ENCODE peak calls at places on chromosome 12, in six cellular contexts. One of them, this sample, is unnamed.

GRCh38 chr12:103848917-103849491 is 8.0 kb upstream of the NT5DC3 start:
- DNase-seq in testis: peak
- DNase-seq in dorsolateral prefrontal cortex: no peak
- DNase-seq in body of pancreas: no peak
- DNase-seq in breast epithelium: no peak
- DNase-seq in foreskin fibroblast: peak
- DNase-seq in this sample: no peak

GRCh38 chr12:14332482-14332881 is 33.0 kb upstream of the ATF7IP start:
- DNase-seq in testis: no peak
- DNase-seq in dorsolateral prefrontal cortex: no peak
- DNase-seq in body of pancreas: no peak
- DNase-seq in breast epithelium: no peak
- DNase-seq in foreskin fibroblast: no peak
- DNase-seq in this sample: no peak

GRCh38 chr12:58487280-58488141 is 432.8 kb downstream of the LRIG3 start:
- DNase-seq in testis: no peak
- DNase-seq in dorsolateral prefrontal cortex: no peak
- DNase-seq in body of pancreas: no peak
- DNase-seq in breast epithelium: no peak
- DNase-seq in foreskin fibroblast: peak
- DNase-seq in this sample: peak

GRCh38 chr12:92226036-92226661 is 80.5 kb upstream of the BTG1 start:
- DNase-seq in testis: no peak
- DNase-seq in dorsolateral prefrontal cortex: no peak
- DNase-seq in body of pancreas: no peak
- DNase-seq in breast epithelium: no peak
- DNase-seq in foreskin fibroblast: peak
- DNase-seq in this sample: peak

GRCh38 chr12:6867407-6868210 is at the start of gene TPI1:
- DNase-seq in testis: peak
- DNase-seq in dorsolateral prefrontal cortex: peak
- DNase-seq in body of pancreas: peak
- DNase-seq in breast epithelium: peak
- DNase-seq in foreskin fibroblast: peak
- DNase-seq in this sample: peak

GRCh38 chr12:25775968-25776367 is 182.5 kb upstream of the RASSF8 start:
- DNase-seq in testis: no peak
- DNase-seq in dorsolateral prefrontal cortex: no peak
- DNase-seq in body of pancreas: no peak
- DNase-seq in breast epithelium: no peak
- DNase-seq in foreskin fibroblast: peak
- DNase-seq in this sample: peak

GRCh38 chr12:4221157-4221556 is 52.4 kb upstream of the CCND2 start:
- DNase-seq in testis: no peak
- DNase-seq in dorsolateral prefrontal cortex: no peak
- DNase-seq in body of pancreas: no peak
- DNase-seq in breast epithelium: no peak
- DNase-seq in foreskin fibroblast: peak
- DNase-seq in this sample: peak

GRCh38 chr12:119620490-119620889 is 26.9 kb downstream of the TMEM233 start:
- DNase-seq in testis: no peak
- DNase-seq in dorsolateral prefrontal cortex: no peak
- DNase-seq in body of pancreas: no peak
- DNase-seq in breast epithelium: no peak
- DNase-seq in foreskin fibroblast: no peak
- DNase-seq in this sample: no peak

DNA sequence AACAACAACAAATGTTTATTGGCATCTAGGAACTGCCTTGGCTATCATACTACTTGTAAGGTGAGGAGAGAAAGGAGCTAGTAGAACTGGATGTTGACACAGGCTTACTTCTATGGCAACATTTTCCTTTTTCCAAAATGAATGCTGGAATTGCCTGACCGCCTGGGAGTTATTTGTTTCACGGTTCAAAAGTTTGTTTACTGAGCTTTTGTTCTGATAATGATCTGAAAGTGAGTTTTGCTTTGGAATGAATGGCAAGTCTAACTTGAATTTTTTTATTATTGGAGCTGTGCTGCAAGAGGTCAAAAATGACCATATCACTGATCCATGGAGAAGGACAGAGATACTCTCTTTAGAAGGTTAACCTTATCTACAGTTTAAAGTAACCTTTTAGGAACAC is 183.5 kb upstream of the CAND1 start:
- DNase-seq in testis: no peak
- DNase-seq in dorsolateral prefrontal cortex: no peak
- DNase-seq in body of pancreas: no peak
- DNase-seq in breast epithelium: no peak
- DNase-seq in foreskin fibroblast: no peak
- DNase-seq in this sample: no peak
- H3K4me3 ChIP-seq in testis: no peak
- H3K4me3 ChIP-seq in dorsolateral prefrontal cortex: no peak
- H3K4me3 ChIP-seq in body of pancreas: no peak
- H3K4me3 ChIP-seq in breast epithelium: no peak
- H3K4me3 ChIP-seq in foreskin fibroblast: no peak
- H3K4me3 ChIP-seq in this sample: no peak

DNA sequence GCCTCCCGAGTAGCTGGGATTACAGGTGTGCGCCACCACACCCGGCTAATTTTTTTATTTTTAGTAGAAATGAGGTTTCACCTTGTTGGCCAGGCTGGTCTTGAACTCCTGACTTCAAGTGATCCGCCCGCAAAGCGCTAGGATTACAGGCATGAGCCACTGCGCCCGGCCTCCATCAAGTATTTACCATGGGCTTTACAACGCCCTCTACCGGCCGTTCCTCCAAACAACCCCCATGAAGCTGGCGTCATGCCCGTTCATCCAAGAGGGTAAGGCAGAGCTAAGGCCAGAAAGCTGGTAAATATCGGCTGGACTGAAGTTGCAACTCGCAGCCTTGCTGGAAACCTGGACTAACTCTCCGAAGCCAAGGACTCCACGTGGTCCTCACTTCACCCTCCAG is 41.6 kb downstream of the RNF34 start:
- DNase-seq in testis: peak
- DNase-seq in dorsolateral prefrontal cortex: no peak
- DNase-seq in body of pancreas: peak
- DNase-seq in breast epithelium: no peak
- DNase-seq in foreskin fibroblast: no peak
- DNase-seq in this sample: no peak
- TF ChIP-seq CTCF in testis: no peak
- TF ChIP-seq CTCF in dorsolateral prefrontal cortex: peak
- TF ChIP-seq CTCF in body of pancreas: no peak
- TF ChIP-seq CTCF in breast epithelium: no peak
- TF ChIP-seq CTCF in foreskin fibroblast: no peak
- TF ChIP-seq CTCF in this sample: peak

GRCh38 chr12:8890313-8891084 is 23.8 kb upstream of the PHC1 start:
- DNase-seq in testis: peak
- DNase-seq in dorsolateral prefrontal cortex: no peak
- DNase-seq in body of pancreas: peak
- DNase-seq in breast epithelium: no peak
- DNase-seq in foreskin fibroblast: peak
- DNase-seq in this sample: peak
- H3K4me3 ChIP-seq in testis: peak
- H3K4me3 ChIP-seq in dorsolateral prefrontal cortex: peak
- H3K4me3 ChIP-seq in body of pancreas: peak
- H3K4me3 ChIP-seq in breast epithelium: peak
- H3K4me3 ChIP-seq in foreskin fibroblast: peak
- H3K4me3 ChIP-seq in this sample: peak

DNA sequence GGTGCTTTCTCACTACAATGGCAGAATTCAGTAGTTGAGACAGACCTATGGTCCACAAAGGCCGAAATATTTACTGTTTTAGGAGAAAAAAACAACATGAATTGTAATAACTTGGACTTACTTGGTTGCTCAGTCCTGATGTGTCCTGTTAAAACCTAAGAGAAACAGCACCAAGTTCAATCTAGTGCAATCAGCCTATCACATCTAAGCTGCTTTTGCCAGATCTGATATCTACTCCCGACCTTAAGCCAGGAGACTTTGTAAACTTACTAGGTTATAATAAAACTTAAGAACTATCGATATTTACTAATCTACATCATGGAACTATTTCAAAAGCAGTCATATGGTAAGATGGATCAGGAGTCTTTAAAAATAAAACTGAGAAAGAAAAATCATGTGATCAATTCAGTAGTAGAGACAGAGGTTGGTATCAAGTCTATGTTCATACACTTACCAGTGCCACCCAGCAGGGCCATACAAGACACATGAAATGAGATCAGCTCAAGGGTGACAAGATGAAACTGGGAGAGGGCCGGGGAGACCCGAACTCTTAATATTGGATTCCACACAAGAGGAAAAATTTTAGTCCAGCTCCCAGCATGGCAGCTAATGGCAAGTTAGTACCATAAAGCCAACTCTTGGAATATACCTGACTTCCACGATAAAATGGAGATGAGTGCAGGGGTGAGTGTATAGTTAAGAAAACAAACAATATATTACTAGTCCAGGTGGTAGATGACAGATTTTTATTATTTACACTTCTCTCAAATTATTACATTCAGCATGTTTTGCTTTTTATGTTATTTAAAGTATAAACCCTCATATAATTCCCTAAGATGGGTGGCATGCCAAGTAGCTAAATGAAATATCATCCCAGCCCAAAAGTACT is 27.5 kb downstream of the NUDT4 start:
- DNase-seq in testis: no peak
- DNase-seq in dorsolateral prefrontal cortex: no peak
- DNase-seq in body of pancreas: no peak
- DNase-seq in breast epithelium: no peak
- DNase-seq in foreskin fibroblast: no peak
- DNase-seq in this sample: no peak
- TF ChIP-seq CTCF in testis: no peak
- TF ChIP-seq CTCF in dorsolateral prefrontal cortex: no peak
- TF ChIP-seq CTCF in body of pancreas: no peak
- TF ChIP-seq CTCF in breast epithelium: no peak
- TF ChIP-seq CTCF in foreskin fibroblast: no peak
- TF ChIP-seq CTCF in this sample: no peak

DNA sequence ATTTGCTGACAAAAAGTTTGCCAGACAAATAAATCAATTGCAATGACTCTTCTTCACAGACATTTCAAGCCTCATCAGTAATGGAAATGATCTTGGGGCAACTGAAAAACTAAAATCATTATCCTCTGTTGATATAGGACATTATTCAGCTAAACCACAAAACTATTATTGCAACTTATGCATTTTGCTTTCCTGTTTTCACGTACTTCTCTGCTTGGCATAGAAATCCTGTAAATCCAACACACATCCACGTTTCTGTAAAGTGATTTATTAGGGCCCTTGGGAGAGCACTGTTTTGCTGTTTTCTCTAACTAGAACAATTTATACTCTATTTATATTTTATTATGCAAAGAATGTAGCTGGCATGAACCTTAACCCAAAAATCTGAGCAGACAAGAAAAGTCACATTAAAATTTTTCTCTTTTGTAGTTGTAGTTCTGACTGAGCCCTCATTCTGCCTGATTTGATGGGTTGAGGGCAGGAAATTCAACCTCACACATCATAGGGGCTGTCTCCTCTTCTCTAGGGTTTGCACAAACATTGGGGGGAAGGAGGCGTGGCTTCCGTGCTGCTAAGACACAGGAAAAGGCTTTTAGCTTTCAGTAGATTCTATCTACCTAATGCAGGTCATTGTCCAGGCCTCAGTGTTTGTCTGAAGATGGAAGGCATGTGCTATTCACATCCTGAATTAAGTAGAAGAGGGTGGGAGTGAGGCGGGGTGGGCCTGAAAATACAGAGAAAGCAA is 11.5 kb upstream of the NUP107 start:
- DNase-seq in testis: no peak
- DNase-seq in dorsolateral prefrontal cortex: no peak
- DNase-seq in body of pancreas: peak
- DNase-seq in breast epithelium: no peak
- DNase-seq in foreskin fibroblast: no peak
- DNase-seq in this sample: peak
- H3K4me3 ChIP-seq in testis: no peak
- H3K4me3 ChIP-seq in dorsolateral prefrontal cortex: no peak
- H3K4me3 ChIP-seq in body of pancreas: no peak
- H3K4me3 ChIP-seq in breast epithelium: no peak
- H3K4me3 ChIP-seq in foreskin fibroblast: no peak
- H3K4me3 ChIP-seq in this sample: no peak

DNA sequence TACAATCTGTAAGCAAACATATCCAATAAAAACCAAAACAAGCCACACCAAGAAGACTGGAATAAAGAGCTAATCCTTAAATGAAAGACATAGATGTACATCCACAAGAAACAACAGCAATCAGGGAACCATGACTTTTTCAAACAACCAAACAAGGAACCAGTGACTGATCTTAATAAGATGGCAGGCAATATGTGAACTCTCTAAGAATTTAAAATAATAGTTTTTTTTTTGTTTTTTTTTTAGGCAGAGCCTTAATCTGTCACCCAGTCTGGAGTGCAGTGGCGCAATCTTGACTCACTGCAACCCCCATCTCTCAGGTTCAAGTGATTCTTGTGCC is 52.9 kb upstream of the CAPRIN2 start:
- DNase-seq in testis: no peak
- DNase-seq in dorsolateral prefrontal cortex: no peak
- DNase-seq in body of pancreas: no peak
- DNase-seq in breast epithelium: no peak
- DNase-seq in foreskin fibroblast: no peak
- DNase-seq in this sample: no peak
- TF ChIP-seq CTCF in testis: no peak
- TF ChIP-seq CTCF in dorsolateral prefrontal cortex: no peak
- TF ChIP-seq CTCF in body of pancreas: no peak
- TF ChIP-seq CTCF in breast epithelium: no peak
- TF ChIP-seq CTCF in foreskin fibroblast: no peak
- TF ChIP-seq CTCF in this sample: no peak

GRCh38 chr12:132689227-132689626 is 1.8 kb downstream of the PXMP2 start:
- DNase-seq in testis: no peak
- DNase-seq in dorsolateral prefrontal cortex: no peak
- DNase-seq in body of pancreas: peak
- DNase-seq in breast epithelium: no peak
- DNase-seq in foreskin fibroblast: no peak
- DNase-seq in this sample: no peak
- H3K4me3 ChIP-seq in testis: no peak
- H3K4me3 ChIP-seq in dorsolateral prefrontal cortex: peak
- H3K4me3 ChIP-seq in body of pancreas: no peak
- H3K4me3 ChIP-seq in breast epithelium: no peak
- H3K4me3 ChIP-seq in foreskin fibroblast: peak
- H3K4me3 ChIP-seq in this sample: no peak

GRCh38 chr12:52395761-52396434 is 10.2 kb downstream of the KRT82 start:
- DNase-seq in testis: peak
- DNase-seq in dorsolateral prefrontal cortex: no peak
- DNase-seq in body of pancreas: peak
- DNase-seq in breast epithelium: no peak
- DNase-seq in foreskin fibroblast: peak
- DNase-seq in this sample: peak
- TF ChIP-seq CTCF in testis: no peak
- TF ChIP-seq CTCF in dorsolateral prefrontal cortex: no peak
- TF ChIP-seq CTCF in body of pancreas: peak
- TF ChIP-seq CTCF in breast epithelium: peak
- TF ChIP-seq CTCF in foreskin fibroblast: no peak
- TF ChIP-seq CTCF in this sample: peak

This sample was measured in AG10803.